ENCODE peak calls at places on chromosomes 4 and X, in seven cellular contexts. N is suprapubic skin, R is SK-N-SH, W is spleen, M is HepG2, E is K562, T is sigmoid colon. K is an unnamed sample.
A peak's percentile ranks its signal among the peaks of the same experiment; 100 is the strongest.

GRCh38 chr4:40910706-40911105 is 161.0 kb downstream of the NSUN7 start:
- DNase-seq in N (no peak), R (no peak), W (no peak), M (no peak), E (no peak), T (no peak), K (no peak)

GRCh38 chrX:40102393-40103381 is 4.9 kb upstream of the BCOR start:
- DNase-seq in N (no peak), R (no peak), W (no peak), M (no peak), E (peak; percentile 68), T (no peak), K (no peak)

GRCh38 chr4:93183589-93183988 is 645.0 kb upstream of the ATOH1 start:
- DNase-seq in N (no peak), R (no peak), W (no peak), M (no peak), E (no peak), T (no peak), K (no peak)

GRCh38 chrX:139020793-139021192 is 309.3 kb upstream of the FGF13 start:
- DNase-seq in N (no peak), R (no peak), W (no peak), M (no peak), E (no peak), T (no peak), K (no peak)

GRCh38 chr4:143961084-143961483 is 55.7 kb upstream of the GYPE start:
- DNase-seq in N (no peak), R (no peak), W (no peak), M (no peak), E (peak; percentile 63), T (no peak), K (no peak)

GRCh38 chr4:35548921-35549320 is 695.4 kb downstream of the ARAP2 start:
- DNase-seq in N (no peak), R (no peak), W (no peak), M (no peak), E (no peak), T (no peak), K (no peak)

GRCh38 chr4:158769175-158769831 is 477 bp downstream of the FNIP2 start:
- DNase-seq in N (peak; percentile 81), R (no peak), W (peak; percentile 88), M (no peak), E (peak; percentile 45), T (peak; percentile 77), K (no peak)

GRCh38 chr4:29717658-29718057 is 1002.5 kb upstream of the PCDH7 start:
- DNase-seq in N (no peak), R (no peak), W (no peak), M (no peak), E (no peak), T (no peak), K (no peak)

GRCh38 chr4:39042365-39042764 is 10.2 kb upstream of the TMEM156 start:
- DNase-seq in N (no peak), R (no peak), W (no peak), M (peak; percentile 18), E (no peak), T (no peak), K (no peak)

DNA sequence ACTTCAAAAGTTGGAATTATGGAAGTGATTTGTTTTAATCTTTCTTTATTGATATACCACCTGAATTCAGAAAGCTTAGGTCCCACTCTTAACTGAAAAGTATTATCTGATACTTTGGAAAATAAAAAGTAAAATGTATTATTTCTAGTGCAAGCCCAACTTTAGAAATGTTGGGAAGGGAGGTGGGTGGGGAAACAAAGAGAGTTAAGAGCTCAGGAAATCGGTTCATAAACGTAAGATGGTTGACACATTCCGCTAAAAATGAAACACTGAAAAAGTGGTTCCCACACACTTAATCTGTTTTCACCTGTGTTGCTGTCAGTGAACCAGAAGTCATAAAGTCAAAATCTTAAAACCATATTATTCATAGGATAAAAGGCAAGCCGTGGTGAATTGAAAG is 237.4 kb downstream of the BANK1 start:
- DNase-seq in N (no peak), R (no peak), W (no peak), M (no peak), E (no peak), T (no peak), K (no peak)
- H3K4me3 ChIP-seq in N (no peak overlapping the region), R (no peak overlapping the region), W (no peak overlapping the region), M (no peak overlapping the region), E (no peak overlapping the region), T (no peak overlapping the region), K (no peak overlapping the region)

GRCh38 chrX:20231598-20231997 is 35.1 kb downstream of the RPS6KA3 start:
- DNase-seq in N (no peak), R (no peak), W (no peak), M (no peak), E (no peak), T (no peak), K (no peak)
- H3K36me3 ChIP-seq in N (no peaks in the 10 kb centered on the region), R (peaks cover 39% of the 10 kb centered on the region), W (peaks cover 50% of the 10 kb centered on the region), M (peaks cover 36% of the 10 kb centered on the region), E (peaks cover 26% of the 10 kb centered on the region), T (no peaks in the 10 kb centered on the region), K (no peaks in the 10 kb centered on the region)

GRCh38 chr4:7936963-7937362 is 2.7 kb downstream of the AFAP1 start:
- DNase-seq in N (no peak), R (no peak), W (no peak), M (no peak), E (no peak), T (no peak), K (no peak)

GRCh38 chr4:7939377-7940108 is at the start of gene AFAP1:
- DNase-seq in N (peak; percentile 94), R (peak; percentile 99), W (peak; percentile 92), M (peak; percentile 66), E (peak; percentile 81), T (peak; percentile 94), K (peak; percentile 83)

GRCh38 chr4:7941111-7942018 is 1.7 kb upstream of the AFAP1 start:
- DNase-seq in N (no peak), R (no peak), W (no peak), M (no peak), E (no peak), T (peak; percentile 66), K (peak; percentile 45)

GRCh38 chr4:7942019-7942556 is 2.4 kb upstream of the AFAP1 start:
- DNase-seq in N (no peak), R (no peak), W (no peak), M (peak; percentile 52), E (no peak), T (peak; percentile 53), K (no peak)

DNA sequence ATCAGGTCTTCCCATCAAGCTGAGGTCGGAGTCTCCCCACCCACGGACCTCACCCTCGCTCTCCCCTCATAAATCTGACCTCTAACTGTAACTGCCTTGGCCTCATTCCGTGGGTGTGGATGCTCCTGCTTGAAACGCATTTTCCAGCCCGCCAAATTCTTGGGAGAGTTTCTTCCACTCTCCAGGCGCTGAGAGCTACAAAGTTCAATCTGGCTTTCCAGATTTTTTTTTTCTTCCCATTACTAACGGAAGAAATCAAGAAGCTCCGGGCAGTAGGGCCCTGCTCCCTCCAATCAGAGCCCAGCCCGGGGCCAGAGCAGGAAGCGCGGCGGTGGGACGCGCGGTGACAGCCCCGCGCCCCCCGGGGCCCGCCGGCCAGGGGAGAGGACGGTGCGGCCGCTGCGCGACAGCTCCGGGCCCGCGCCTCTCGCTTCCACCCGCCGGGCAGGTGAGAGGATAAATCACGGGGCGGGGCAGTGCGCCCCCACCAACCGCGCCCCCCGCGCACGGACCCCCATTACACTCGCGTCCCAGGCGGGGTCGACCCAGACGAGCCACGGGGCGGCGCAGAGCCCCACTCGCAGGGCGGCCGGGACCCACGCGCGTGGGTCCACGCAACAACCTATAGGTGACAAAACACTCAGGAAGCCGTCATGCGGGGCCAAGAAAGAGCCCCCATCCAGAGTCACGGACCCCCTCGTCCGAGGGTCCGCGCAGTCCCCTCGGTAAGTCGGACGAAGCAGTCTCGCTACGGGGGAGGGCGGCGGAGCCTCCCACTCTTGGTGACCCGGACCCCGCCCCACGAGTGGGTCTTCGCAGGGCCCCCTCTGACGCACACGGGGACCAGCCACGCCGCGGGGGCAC is 916 bp downstream of the AFAP1 start:
- DNase-seq in N (no peak), R (peak; percentile 77), W (no peak), M (no peak), E (no peak), T (peak; percentile 76), K (peak; percentile 52)
- TF ChIP-seq POLR2AphosphoS5 in N (no peak), R (no peak), W (peak; percentile 64), M (no peak), E (no peak), T (peak; percentile 31), K (peak; percentile 6)

DNA sequence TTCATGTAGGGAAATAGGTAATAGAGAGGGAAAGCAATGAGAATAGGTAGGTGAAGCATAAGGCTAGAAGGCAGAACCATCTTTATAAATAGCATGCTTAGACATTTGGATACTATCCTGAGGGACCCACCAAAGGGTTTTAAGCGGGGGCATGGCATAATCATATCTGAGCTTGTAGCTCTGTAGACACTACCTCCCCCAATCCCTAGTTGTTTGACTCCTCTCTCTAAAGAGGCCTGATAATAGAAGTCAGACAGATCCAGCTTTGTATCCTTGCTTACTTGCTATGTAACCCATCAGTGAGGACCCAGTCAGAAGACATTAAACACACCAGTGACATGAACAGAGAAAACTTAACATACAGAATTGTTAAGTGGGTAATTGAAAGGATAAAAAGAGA is 58.7 kb downstream of the SCFD2 start:
- DNase-seq in N (no peak), R (no peak), W (no peak), M (no peak), E (no peak), T (no peak), K (no peak)
- H3K4me3 ChIP-seq in N (no peak overlapping the region), R (no peak overlapping the region), W (no peak overlapping the region), M (no peak overlapping the region), E (no peak overlapping the region), T (no peak overlapping the region), K (no peak overlapping the region)

GRCh38 chr4:15569746-15570145 is 85.4 kb downstream of the FBXL5 start:
- DNase-seq in N (no peak), R (no peak), W (no peak), M (no peak), E (no peak), T (no peak), K (no peak)

GRCh38 chr4:15563871-15564270 is 91.3 kb downstream of the FBXL5 start:
- DNase-seq in N (no peak), R (no peak), W (no peak), M (no peak), E (no peak), T (no peak), K (no peak)

DNA sequence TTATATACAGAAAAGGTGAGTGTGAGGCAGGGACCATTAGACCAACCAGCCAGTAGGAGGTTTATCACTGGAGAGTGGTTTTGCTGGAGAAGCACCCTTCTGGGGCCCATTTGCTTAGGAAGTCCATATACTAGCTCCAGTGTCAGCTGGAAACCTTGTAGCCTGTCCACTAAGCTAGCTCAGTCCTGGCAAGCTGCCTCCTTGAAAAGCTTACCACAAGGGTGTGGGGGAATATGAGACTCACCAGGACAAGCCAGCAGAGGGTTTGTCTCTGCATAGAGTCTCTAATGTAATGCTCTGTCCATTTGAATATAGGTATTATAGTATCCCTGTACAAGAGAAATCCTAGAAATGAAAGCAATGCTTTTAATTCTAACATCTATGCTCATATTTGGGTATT is 86.3 kb downstream of the FBXL5 start:
- DNase-seq in N (no peak), R (no peak), W (no peak), M (no peak), E (no peak), T (no peak), K (no peak)
- H3K36me3 ChIP-seq in N (peaks cover 29% of the 10 kb centered on the region), R (peaks cover 28% of the 10 kb centered on the region), W (peaks cover 64% of the 10 kb centered on the region), M (peaks cover 7% of the 10 kb centered on the region), E (no peaks in the 10 kb centered on the region), T (peaks cover 31% of the 10 kb centered on the region), K (no peaks in the 10 kb centered on the region)

K was measured in breast epithelium.